ENCODE peak calls at places on chromosomes 11 and 22, in ten cellular contexts. G, E, W, M, T, D, X, K, B and Q are unnamed samples.

GRCh38 chr22:17271711-17272451 is 52.6 kb upstream of the ADA2 start:
- DNase-seq in G (no peak), E (no peak), W (no peak), M (no peak), T (no peak), D (no peak), X (no peak), K (no peak), B (no peak), Q (no peak)

GRCh38 chr11:90204832-90205646 is 17.8 kb downstream of the CHORDC1 start:
- DNase-seq in G (peak; percentile 45), E (no peak), W (no peak), M (peak; percentile 27), T (no peak), D (peak; percentile 58), X (no peak), K (peak; percentile 35), B (peak; percentile 47), Q (peak; percentile 7)

GRCh38 chr11:68351450-68352275 is 39.3 kb downstream of the LRP5 start:
- DNase-seq in G (no peak), E (no peak), W (no peak), M (no peak), T (no peak), D (peak; percentile 9), X (no peak), K (no peak), B (no peak), Q (no peak)

GRCh38 chr22:46626911-46627805 is 7.0 kb downstream of the GRAMD4 start:
- DNase-seq in G (no peak), E (no peak), W (no peak), M (peak; percentile 22), T (no peak), D (peak; percentile 41), X (peak; percentile 21), K (no peak), B (no peak), Q (no peak)

GRCh38 chr22:32649515-32650200 is 151.8 kb upstream of the TIMP3 start:
- DNase-seq in G (no peak), E (no peak), W (no peak), M (no peak), T (no peak), D (no peak), X (no peak), K (no peak), B (peak; percentile 57), Q (no peak)

GRCh38 chr11:71165771-71166170 is 86.6 kb downstream of the SHANK2 start:
- DNase-seq in G (no peak), E (no peak), W (no peak), M (no peak), T (no peak), D (no peak), X (no peak), K (no peak), B (no peak), Q (no peak)

GRCh38 chr22:50576070-50576469 is 2.2 kb downstream of the CPT1B start:
- DNase-seq in G (no peak), E (no peak), W (no peak), M (no peak), T (no peak), D (peak; percentile 61), X (no peak), K (peak; percentile 34), B (peak; percentile 42), Q (no peak)

GRCh38 chr11:94732617-94733292 is 35.4 kb upstream of the AMOTL1 start:
- DNase-seq in G (no peak), E (no peak), W (no peak), M (no peak), T (no peak), D (no peak), X (peak; percentile 37), K (no peak), B (peak; percentile 69), Q (no peak)

GRCh38 chr11:111840143-111840542 is 31.2 kb downstream of the ALG9 start:
- DNase-seq in G (no peak), E (no peak), W (no peak), M (no peak), T (no peak), D (peak; percentile 75), X (no peak), K (no peak), B (no peak), Q (no peak)

GRCh38 chr11:75524576-75525432 is 937 bp downstream of the GDPD5 start:
- DNase-seq in G (no peak), E (no peak), W (peak; percentile 29), M (peak; percentile 1), T (peak; percentile 7), D (peak; percentile 71), X (peak; percentile 29), K (no peak), B (no peak), Q (no peak)

GRCh38 chr11:110679323-110679980 is 32.8 kb downstream of the ARHGAP20 start:
- DNase-seq in G (no peak), E (no peak), W (no peak), M (no peak), T (no peak), D (no peak), X (no peak), K (no peak), B (no peak), Q (no peak)

GRCh38 chr11:19800162-19800561 is 87.5 kb downstream of the NAV2 start:
- DNase-seq in G (no peak), E (no peak), W (no peak), M (no peak), T (no peak), D (no peak), X (no peak), K (no peak), B (peak; percentile 15), Q (no peak)

GRCh38 chr11:17287058-17287457 is 10.5 kb downstream of the NUCB2 start:
- DNase-seq in G (no peak), E (no peak), W (no peak), M (no peak), T (no peak), D (no peak), X (no peak), K (no peak), B (no peak), Q (no peak)

GRCh38 chr11:17750013-17750816 is 15.6 kb downstream of the KCNC1 start:
- DNase-seq in G (no peak), E (no peak), W (no peak), M (no peak), T (no peak), D (no peak), X (no peak), K (no peak), B (no peak), Q (no peak)

GRCh38 chr11:2891901-2892214 is 6.3 kb upstream of the CDKN1C start:
- DNase-seq in G (no peak), E (no peak), W (no peak), M (peak; percentile 5), T (no peak), D (no peak), X (peak; percentile 74), K (no peak), B (no peak), Q (no peak)

GRCh38 chr11:65425971-65426838 is 3.6 kb downstream of the NEAT1 start:
- DNase-seq in G (no peak), E (no peak), W (no peak), M (no peak), T (no peak), D (no peak), X (peak; percentile 17), K (no peak), B (peak; percentile 91), Q (no peak)

GRCh38 chr22:25898707-25899365 is 156.8 kb downstream of the MYO18B start:
- DNase-seq in G (no peak), E (no peak), W (no peak), M (no peak), T (no peak), D (peak; percentile 64), X (no peak), K (no peak), B (no peak), Q (no peak)

GRCh38 chr22:45185718-45186511 is 22.2 kb downstream of the NUP50 start:
- DNase-seq in G (no peak), E (no peak), W (no peak), M (no peak), T (no peak), D (no peak), X (no peak), K (no peak), B (no peak), Q (no peak)

GRCh38 chr22:36352775-36353507 is 34.8 kb downstream of the MYH9 start:
- DNase-seq in G (no peak), E (no peak), W (no peak), M (no peak), T (no peak), D (peak; percentile 38), X (peak; percentile 86), K (no peak), B (no peak), Q (no peak)

GRCh38 chr11:11152877-11153276 is 200.2 kb downstream of the CSNK2A3 start:
- DNase-seq in G (no peak), E (no peak), W (no peak), M (no peak), T (no peak), D (no peak), X (no peak), K (no peak), B (no peak), Q (no peak)

GRCh38 chr11:17514476-17514875 is 29.7 kb downstream of the USH1C start:
- DNase-seq in G (no peak), E (no peak), W (no peak), M (peak; percentile 30), T (no peak), D (no peak), X (no peak), K (no peak), B (no peak), Q (no peak)

GRCh38 chr11:57153448-57153847 is 28.3 kb upstream of the LRRC55 start:
- DNase-seq in G (no peak), E (no peak), W (no peak), M (no peak), T (no peak), D (no peak), X (no peak), K (no peak), B (no peak), Q (no peak)

GRCh38 chr22:26291940-26292666 is 122.8 kb downstream of the SEZ6L start:
- DNase-seq in G (no peak), E (no peak), W (no peak), M (no peak), T (no peak), D (no peak), X (no peak), K (no peak), B (no peak), Q (no peak)

GRCh38 chr11:73414977-73415492 is 38.8 kb downstream of the RELT start:
- DNase-seq in G (peak; percentile 36), E (no peak), W (no peak), M (no peak), T (no peak), D (no peak), X (no peak), K (no peak), B (peak; percentile 74), Q (no peak)